ENCODE peak calls at places on chromosome 13, in nine cellular contexts. T is epithelial cell of esophagus, P is GM23338, F is A549, M is Caco-2, S is AG04450, Q is A673, K is choroid plexus epithelial cell, H is PC-3. A is an unnamed sample.

GRCh38 chr13:76884571-76885202 is 1.5 kb downstream of the KCTD12 start:
- DNase-seq in T (peak), P (no peak), F (no peak), M (no peak), S (no peak), Q (peak), K (peak), H (peak), A (peak)

GRCh38 chr13:29948246-29948645 is 97.8 kb upstream of the UBL3 start:
- DNase-seq in T (no peak), P (no peak), F (no peak), M (no peak), S (peak), Q (no peak), K (no peak), H (no peak), A (no peak)

GRCh38 chr13:35512271-35512920 is 35.9 kb upstream of the MAB21L1 start:
- DNase-seq in T (peak), P (no peak), F (no peak), M (no peak), S (peak), Q (no peak), K (peak), H (peak), A (peak)

GRCh38 chr13:87656311-87656710 is 14.9 kb upstream of the SLITRK5 start:
- DNase-seq in T (no peak), P (no peak), F (no peak), M (no peak), S (no peak), Q (peak), K (no peak), H (peak), A (peak)

GRCh38 chr13:111572956-111573355 is 252.5 kb downstream of the TEX29 start:
- DNase-seq in T (no peak), P (no peak), F (no peak), M (no peak), S (no peak), Q (no peak), K (no peak), H (no peak), A (no peak)

GRCh38 chr13:30450066-30450465 is 15.7 kb downstream of the HMGB1 start:
- DNase-seq in T (no peak), P (no peak), F (no peak), M (no peak), S (no peak), Q (no peak), K (no peak), H (no peak), A (no peak)

GRCh38 chr13:42337808-42338600 is 66.1 kb downstream of the AKAP11 start:
- DNase-seq in T (no peak), P (no peak), F (no peak), M (no peak), S (no peak), Q (no peak), K (peak), H (peak), A (peak)

GRCh38 chr13:77002590-77003190 is 10.8 kb downstream of the CLN5 start:
- DNase-seq in T (peak), P (peak), F (peak), M (no peak), S (no peak), Q (peak), K (peak), H (peak), A (peak)

GRCh38 chr13:68190826-68191225 is 960.7 kb upstream of the PCDH9 start:
- DNase-seq in T (peak), P (no peak), F (no peak), M (peak), S (no peak), Q (no peak), K (peak), H (peak), A (no peak)

GRCh38 chr13:46648166-46648607 is 95.2 kb downstream of the LRCH1 start:
- DNase-seq in T (peak), P (peak), F (no peak), M (peak), S (no peak), Q (peak), K (peak), H (peak), A (no peak)

GRCh38 chr13:33471182-33471581 is 185.6 kb upstream of the STARD13 start:
- DNase-seq in T (peak), P (no peak), F (no peak), M (no peak), S (no peak), Q (no peak), K (no peak), H (peak), A (no peak)

GRCh38 chr13:33462109-33462508 is 176.6 kb upstream of the STARD13 start:
- DNase-seq in T (no peak), P (no peak), F (no peak), M (no peak), S (no peak), Q (no peak), K (no peak), H (no peak), A (no peak)

GRCh38 chr13:33467556-33467955 is 182.0 kb upstream of the STARD13 start:
- DNase-seq in T (no peak), P (no peak), F (no peak), M (no peak), S (no peak), Q (no peak), K (no peak), H (no peak), A (no peak)

GRCh38 chr13:33464345-33464744 is 178.8 kb upstream of the STARD13 start:
- DNase-seq in T (no peak), P (no peak), F (no peak), M (no peak), S (no peak), Q (no peak), K (no peak), H (no peak), A (no peak)

GRCh38 chr13:33466262-33466661 is 180.7 kb upstream of the STARD13 start:
- DNase-seq in T (no peak), P (no peak), F (no peak), M (no peak), S (no peak), Q (no peak), K (peak), H (no peak), A (no peak)
- TF ChIP-seq CTCF in T (no peak), P (peak), F (no peak), M (peak), S (peak), Q (peak), K (no peak), H (peak), A (peak)

GRCh38 chr13:27130223-27131015 is 41.2 kb downstream of the USP12 start:
- DNase-seq in T (peak), P (no peak), F (no peak), M (no peak), S (no peak), Q (no peak), K (peak), H (peak), A (peak)
- H3K4me3 ChIP-seq in T (no peak), P (peak), F (no peak), M (no peak), S (no peak), Q (no peak), K (no peak), H (no peak), A (no peak)

GRCh38 chr13:96967248-96967745 is 27.0 kb downstream of the OXGR1 start:
- DNase-seq in T (peak), P (peak), F (no peak), M (no peak), S (no peak), Q (no peak), K (peak), H (peak), A (no peak)
- TF ChIP-seq CTCF in T (no peak), P (peak), F (peak), M (peak), S (no peak), Q (no peak), K (no peak), H (no peak), A (no peak)

DNA sequence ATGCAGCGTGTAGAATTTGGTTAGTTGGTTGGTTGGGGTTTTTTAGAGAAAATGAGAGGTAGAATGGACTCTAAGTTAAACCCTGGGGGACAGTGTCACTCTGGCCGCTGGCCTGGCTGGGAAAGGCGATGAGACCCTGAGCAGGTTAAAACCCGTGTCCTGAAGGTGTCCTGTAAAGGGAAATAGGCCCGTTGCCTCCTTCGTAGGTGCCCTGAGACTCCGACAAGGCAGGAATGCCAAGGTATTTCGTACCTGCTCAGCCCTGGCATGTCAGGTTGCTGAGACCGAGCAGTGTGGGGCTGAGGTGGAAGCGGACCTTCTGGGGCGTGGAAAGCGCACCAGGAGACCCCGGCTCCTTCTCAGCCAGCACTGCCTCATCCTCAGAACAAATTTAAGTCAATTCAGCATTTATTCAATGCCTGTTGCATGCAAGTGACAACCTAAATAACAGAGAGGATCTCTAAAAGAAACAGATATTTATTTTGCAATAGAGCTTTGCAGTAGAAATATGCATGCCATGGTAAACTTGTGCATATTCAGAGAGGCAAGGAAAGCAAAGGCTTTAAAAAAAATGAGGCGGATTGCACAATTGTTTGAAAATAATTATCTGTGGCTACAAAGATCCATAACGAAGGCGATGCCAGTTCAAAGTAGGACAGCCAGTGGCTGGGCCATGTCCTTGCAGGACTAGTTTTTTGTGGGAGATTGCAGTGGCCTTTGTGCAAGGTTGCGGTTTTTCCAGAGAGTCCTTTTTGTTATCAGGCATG is 1.4 kb upstream of the RAB20 start:
- DNase-seq in T (no peak), P (no peak), F (no peak), M (no peak), S (no peak), Q (no peak), K (no peak), H (no peak), A (no peak)
- H3K4me3 ChIP-seq in T (peak), P (peak), F (peak), M (peak), S (peak), Q (peak), K (peak), H (peak), A (peak)

GRCh38 chr13:99658266-99658991 is 157.2 kb downstream of the TM9SF2 start:
- DNase-seq in T (peak), P (peak), F (peak), M (no peak), S (no peak), Q (peak), K (peak), H (peak), A (peak)
- TF ChIP-seq CTCF in T (peak), P (peak), F (peak), M (no peak), S (peak), Q (peak), K (peak), H (peak), A (peak)

GRCh38 chr13:109323338-109323737 is 463.0 kb downstream of the IRS2 start:
- DNase-seq in T (no peak), P (no peak), F (no peak), M (no peak), S (no peak), Q (no peak), K (no peak), H (no peak), A (no peak)

GRCh38 chr13:109329175-109329574 is 457.2 kb downstream of the IRS2 start:
- DNase-seq in T (no peak), P (no peak), F (no peak), M (no peak), S (no peak), Q (no peak), K (no peak), H (no peak), A (no peak)

GRCh38 chr13:109330123-109330522 is 456.3 kb downstream of the IRS2 start:
- DNase-seq in T (no peak), P (no peak), F (no peak), M (no peak), S (no peak), Q (no peak), K (no peak), H (no peak), A (no peak)

GRCh38 chr13:109330941-109331340 is 455.4 kb downstream of the IRS2 start:
- DNase-seq in T (peak), P (no peak), F (no peak), M (no peak), S (no peak), Q (no peak), K (peak), H (peak), A (peak)

GRCh38 chr13:109326601-109327000 is 459.8 kb downstream of the IRS2 start:
- DNase-seq in T (no peak), P (no peak), F (no peak), M (no peak), S (no peak), Q (no peak), K (no peak), H (no peak), A (no peak)
- H3K4me3 ChIP-seq in T (no peak), P (no peak), F (no peak), M (no peak), S (no peak), Q (no peak), K (no peak), H (no peak), A (no peak)

GRCh38 chr13:49549289-49549688 is 36.1 kb downstream of the RCBTB1 start:
- DNase-seq in T (no peak), P (peak), F (no peak), M (no peak), S (no peak), Q (no peak), K (no peak), H (no peak), A (no peak)
- TF ChIP-seq CTCF in T (peak), P (peak), F (no peak), M (no peak), S (peak), Q (peak), K (peak), H (peak), A (peak)

GRCh38 chr13:60162096-60162495 is 1.6 kb downstream of the DIAPH3 start:
- DNase-seq in T (peak), P (no peak), F (no peak), M (no peak), S (no peak), Q (no peak), K (peak), H (no peak), A (no peak)
- H3K4me3 ChIP-seq in T (no peak), P (peak), F (no peak), M (no peak), S (no peak), Q (peak), K (no peak), H (peak), A (peak)

GRCh38 chr13:27336005-27336673 is 65.5 kb downstream of the RASL11A start:
- DNase-seq in T (no peak), P (no peak), F (no peak), M (no peak), S (no peak), Q (no peak), K (peak), H (no peak), A (peak)
- TF ChIP-seq CTCF in T (no peak), P (no peak), F (no peak), M (no peak), S (no peak), Q (no peak), K (no peak), H (no peak), A (no peak)

A was measured in cardiac fibroblast.